ENCODE peak calls at places on chromosomes 4 and X, in ten cellular contexts. One of them, this sample, is unnamed.

GRCh38 chrX:12722314-12722713 is 68.9 kb upstream of the PRPS2 start:
- DNase-seq in NCI-H345: no peak
- DNase-seq in ureter: no peak
- DNase-seq in H9: no peak
- DNase-seq in testis: no peak
- DNase-seq in erythroblast: no peak
- DNase-seq in SW480: no peak
- DNase-seq in stimulated activated naive CD4-positive, alpha-beta T cell: no peak
- DNase-seq in stromal cell of bone marrow: no peak
- DNase-seq in renal cortical epithelial cell: no peak
- DNase-seq in this sample: no peak

GRCh38 chrX:68420559-68420958 is 12.7 kb downstream of the OPHN1 start:
- DNase-seq in SW480: no peak
- DNase-seq in stromal cell of bone marrow: no peak
- DNase-seq in testis: no peak
- DNase-seq in renal cortical epithelial cell: peak
- DNase-seq in NCI-H345: no peak
- DNase-seq in stimulated activated naive CD4-positive, alpha-beta T cell: no peak
- DNase-seq in ureter: no peak
- DNase-seq in H9: no peak
- DNase-seq in erythroblast: no peak
- DNase-seq in this sample: no peak

GRCh38 chrX:45714864-45715263 is 514.2 kb upstream of the DIPK2B start:
- DNase-seq in stromal cell of bone marrow: peak
- DNase-seq in testis: no peak
- DNase-seq in ureter: no peak
- DNase-seq in stimulated activated naive CD4-positive, alpha-beta T cell: no peak
- DNase-seq in SW480: no peak
- DNase-seq in NCI-H345: no peak
- DNase-seq in renal cortical epithelial cell: peak
- DNase-seq in erythroblast: no peak
- DNase-seq in H9: no peak
- DNase-seq in this sample: no peak

GRCh38 chr4:1761130-1761688 is 31.9 kb upstream of the FGFR3 start:
- DNase-seq in stimulated activated naive CD4-positive, alpha-beta T cell: no peak
- DNase-seq in erythroblast: no peak
- DNase-seq in renal cortical epithelial cell: no peak
- DNase-seq in H9: no peak
- DNase-seq in stromal cell of bone marrow: no peak
- DNase-seq in SW480: no peak
- DNase-seq in NCI-H345: no peak
- DNase-seq in ureter: no peak
- DNase-seq in testis: no peak
- DNase-seq in this sample: no peak

GRCh38 chrX:10190367-10190766 is 33.6 kb downstream of the CLCN4 start:
- DNase-seq in renal cortical epithelial cell: peak
- DNase-seq in H9: no peak
- DNase-seq in stimulated activated naive CD4-positive, alpha-beta T cell: no peak
- DNase-seq in erythroblast: peak
- DNase-seq in ureter: no peak
- DNase-seq in NCI-H345: peak
- DNase-seq in testis: peak
- DNase-seq in SW480: peak
- DNase-seq in stromal cell of bone marrow: peak
- DNase-seq in this sample: no peak

GRCh38 chr4:4864940-4865704 is 5.7 kb downstream of the MSX1 start:
- DNase-seq in stimulated activated naive CD4-positive, alpha-beta T cell: no peak
- DNase-seq in testis: no peak
- DNase-seq in stromal cell of bone marrow: no peak
- DNase-seq in NCI-H345: no peak
- DNase-seq in renal cortical epithelial cell: no peak
- DNase-seq in H9: no peak
- DNase-seq in SW480: no peak
- DNase-seq in ureter: no peak
- DNase-seq in erythroblast: no peak
- DNase-seq in this sample: no peak

GRCh38 chr4:158869761-158870160 is 100.9 kb downstream of the FNIP2 start:
- DNase-seq in NCI-H345: no peak
- DNase-seq in renal cortical epithelial cell: no peak
- DNase-seq in SW480: no peak
- DNase-seq in stromal cell of bone marrow: no peak
- DNase-seq in ureter: no peak
- DNase-seq in H9: no peak
- DNase-seq in stimulated activated naive CD4-positive, alpha-beta T cell: no peak
- DNase-seq in testis: no peak
- DNase-seq in erythroblast: no peak
- DNase-seq in this sample: no peak

GRCh38 chr4:113643505-113643904 is 118.0 kb downstream of the CAMK2D start:
- DNase-seq in SW480: no peak
- DNase-seq in NCI-H345: no peak
- DNase-seq in H9: no peak
- DNase-seq in testis: peak
- DNase-seq in erythroblast: no peak
- DNase-seq in renal cortical epithelial cell: no peak
- DNase-seq in stimulated activated naive CD4-positive, alpha-beta T cell: no peak
- DNase-seq in stromal cell of bone marrow: no peak
- DNase-seq in ureter: no peak
- DNase-seq in this sample: no peak

GRCh38 chr4:37490391-37491347 is 195.5 kb downstream of the RELL1 start:
- DNase-seq in stromal cell of bone marrow: no peak
- DNase-seq in testis: no peak
- DNase-seq in H9: no peak
- DNase-seq in stimulated activated naive CD4-positive, alpha-beta T cell: no peak
- DNase-seq in erythroblast: no peak
- DNase-seq in renal cortical epithelial cell: peak
- DNase-seq in NCI-H345: no peak
- DNase-seq in SW480: no peak
- DNase-seq in ureter: no peak
- DNase-seq in this sample: no peak

GRCh38 chr4:111230265-111230664 is 607.4 kb upstream of the PITX2 start:
- DNase-seq in testis: no peak
- DNase-seq in erythroblast: no peak
- DNase-seq in ureter: no peak
- DNase-seq in SW480: no peak
- DNase-seq in renal cortical epithelial cell: no peak
- DNase-seq in stromal cell of bone marrow: no peak
- DNase-seq in H9: no peak
- DNase-seq in NCI-H345: no peak
- DNase-seq in stimulated activated naive CD4-positive, alpha-beta T cell: no peak
- DNase-seq in this sample: no peak

GRCh38 chrX:149383852-149384251 is 121.3 kb downstream of the IDS start:
- DNase-seq in NCI-H345: no peak
- DNase-seq in stromal cell of bone marrow: no peak
- DNase-seq in H9: no peak
- DNase-seq in testis: no peak
- DNase-seq in ureter: no peak
- DNase-seq in renal cortical epithelial cell: no peak
- DNase-seq in stimulated activated naive CD4-positive, alpha-beta T cell: no peak
- DNase-seq in erythroblast: no peak
- DNase-seq in SW480: no peak
- DNase-seq in this sample: no peak

GRCh38 chr4:145496292-145496691 is 14.6 kb downstream of the SMAD1 start:
- DNase-seq in stromal cell of bone marrow: no peak
- DNase-seq in ureter: no peak
- DNase-seq in erythroblast: no peak
- DNase-seq in SW480: no peak
- DNase-seq in H9: no peak
- DNase-seq in stimulated activated naive CD4-positive, alpha-beta T cell: no peak
- DNase-seq in NCI-H345: no peak
- DNase-seq in renal cortical epithelial cell: no peak
- DNase-seq in testis: no peak
- DNase-seq in this sample: no peak

GRCh38 chr4:55297346-55297745 is 48.7 kb upstream of the SRD5A3 start:
- DNase-seq in stimulated activated naive CD4-positive, alpha-beta T cell: no peak
- DNase-seq in ureter: no peak
- DNase-seq in stromal cell of bone marrow: no peak
- DNase-seq in SW480: peak
- DNase-seq in NCI-H345: no peak
- DNase-seq in renal cortical epithelial cell: no peak
- DNase-seq in testis: no peak
- DNase-seq in H9: no peak
- DNase-seq in erythroblast: peak
- DNase-seq in this sample: no peak

GRCh38 chrX:117134983-117135382 is 672.2 kb upstream of the CT83 start:
- DNase-seq in testis: no peak
- DNase-seq in SW480: no peak
- DNase-seq in erythroblast: no peak
- DNase-seq in stimulated activated naive CD4-positive, alpha-beta T cell: no peak
- DNase-seq in renal cortical epithelial cell: no peak
- DNase-seq in NCI-H345: no peak
- DNase-seq in stromal cell of bone marrow: no peak
- DNase-seq in ureter: no peak
- DNase-seq in H9: no peak
- DNase-seq in this sample: no peak

GRCh38 chrX:19544693-19545305 is 29.5 kb upstream of the MAP3K15 start:
- DNase-seq in ureter: no peak
- DNase-seq in NCI-H345: peak
- DNase-seq in stimulated activated naive CD4-positive, alpha-beta T cell: no peak
- DNase-seq in stromal cell of bone marrow: peak
- DNase-seq in erythroblast: peak
- DNase-seq in SW480: peak
- DNase-seq in H9: no peak
- DNase-seq in renal cortical epithelial cell: peak
- DNase-seq in testis: peak
- DNase-seq in this sample: no peak

GRCh38 chrX:22389544-22390243 is 117.0 kb downstream of the CBLL2 start:
- DNase-seq in renal cortical epithelial cell: peak
- DNase-seq in testis: no peak
- DNase-seq in H9: no peak
- DNase-seq in stimulated activated naive CD4-positive, alpha-beta T cell: no peak
- DNase-seq in erythroblast: no peak
- DNase-seq in SW480: no peak
- DNase-seq in NCI-H345: peak
- DNase-seq in stromal cell of bone marrow: peak
- DNase-seq in ureter: no peak
- DNase-seq in this sample: no peak

GRCh38 chr4:54107951-54108740 is 8.2 kb downstream of the GSX2 start:
- DNase-seq in erythroblast: no peak
- DNase-seq in testis: no peak
- DNase-seq in NCI-H345: no peak
- DNase-seq in renal cortical epithelial cell: no peak
- DNase-seq in SW480: no peak
- DNase-seq in stromal cell of bone marrow: no peak
- DNase-seq in H9: peak
- DNase-seq in ureter: no peak
- DNase-seq in stimulated activated naive CD4-positive, alpha-beta T cell: no peak
- DNase-seq in this sample: no peak

GRCh38 chr4:74062954-74063353 is 24.5 kb upstream of the CXCL3 start:
- DNase-seq in SW480: no peak
- DNase-seq in ureter: no peak
- DNase-seq in stromal cell of bone marrow: no peak
- DNase-seq in testis: no peak
- DNase-seq in renal cortical epithelial cell: no peak
- DNase-seq in NCI-H345: no peak
- DNase-seq in erythroblast: peak
- DNase-seq in stimulated activated naive CD4-positive, alpha-beta T cell: no peak
- DNase-seq in H9: no peak
- DNase-seq in this sample: no peak

GRCh38 chrX:50799531-50799961 is 14.4 kb downstream of the SHROOM4 start:
- DNase-seq in testis: no peak
- DNase-seq in stimulated activated naive CD4-positive, alpha-beta T cell: no peak
- DNase-seq in NCI-H345: no peak
- DNase-seq in renal cortical epithelial cell: peak
- DNase-seq in ureter: no peak
- DNase-seq in SW480: no peak
- DNase-seq in erythroblast: no peak
- DNase-seq in stromal cell of bone marrow: no peak
- DNase-seq in H9: no peak
- DNase-seq in this sample: no peak

GRCh38 chr4:159141193-159141592 is 38.3 kb downstream of the RAPGEF2 start:
- DNase-seq in H9: no peak
- DNase-seq in NCI-H345: no peak
- DNase-seq in stimulated activated naive CD4-positive, alpha-beta T cell: no peak
- DNase-seq in renal cortical epithelial cell: peak
- DNase-seq in erythroblast: no peak
- DNase-seq in stromal cell of bone marrow: peak
- DNase-seq in testis: no peak
- DNase-seq in SW480: no peak
- DNase-seq in ureter: no peak
- DNase-seq in this sample: no peak

GRCh38 chr4:158410272-158410671 is 111.4 kb upstream of the RXFP1 start:
- DNase-seq in H9: no peak
- DNase-seq in testis: no peak
- DNase-seq in renal cortical epithelial cell: no peak
- DNase-seq in stromal cell of bone marrow: peak
- DNase-seq in stimulated activated naive CD4-positive, alpha-beta T cell: no peak
- DNase-seq in NCI-H345: no peak
- DNase-seq in SW480: peak
- DNase-seq in erythroblast: peak
- DNase-seq in ureter: no peak
- DNase-seq in this sample: no peak

GRCh38 chrX:17474892-17475291 is 99.9 kb downstream of the NHS start:
- DNase-seq in testis: no peak
- DNase-seq in ureter: no peak
- DNase-seq in SW480: no peak
- DNase-seq in NCI-H345: no peak
- DNase-seq in renal cortical epithelial cell: peak
- DNase-seq in H9: no peak
- DNase-seq in stimulated activated naive CD4-positive, alpha-beta T cell: no peak
- DNase-seq in erythroblast: no peak
- DNase-seq in stromal cell of bone marrow: no peak
- DNase-seq in this sample: no peak

GRCh38 chr4:52545099-52546069 is 113.7 kb downstream of the USP46 start:
- DNase-seq in SW480: peak
- DNase-seq in testis: peak
- DNase-seq in H9: peak
- DNase-seq in erythroblast: peak
- DNase-seq in stromal cell of bone marrow: peak
- DNase-seq in NCI-H345: peak
- DNase-seq in stimulated activated naive CD4-positive, alpha-beta T cell: peak
- DNase-seq in ureter: peak
- DNase-seq in renal cortical epithelial cell: peak
- DNase-seq in this sample: peak

GRCh38 chr4:122899682-122900081 is 22.7 kb downstream of the NUDT6 start:
- DNase-seq in erythroblast: no peak
- DNase-seq in stimulated activated naive CD4-positive, alpha-beta T cell: no peak
- DNase-seq in NCI-H345: no peak
- DNase-seq in stromal cell of bone marrow: no peak
- DNase-seq in testis: no peak
- DNase-seq in renal cortical epithelial cell: no peak
- DNase-seq in ureter: no peak
- DNase-seq in SW480: no peak
- DNase-seq in H9: peak
- DNase-seq in this sample: no peak

GRCh38 chrX:101749436-101749835 is 89.8 kb upstream of the ARMCX2 start:
- DNase-seq in testis: no peak
- DNase-seq in renal cortical epithelial cell: peak
- DNase-seq in NCI-H345: no peak
- DNase-seq in ureter: no peak
- DNase-seq in SW480: no peak
- DNase-seq in erythroblast: peak
- DNase-seq in H9: no peak
- DNase-seq in stromal cell of bone marrow: no peak
- DNase-seq in stimulated activated naive CD4-positive, alpha-beta T cell: no peak
- DNase-seq in this sample: no peak

GRCh38 chr4:87516683-87517082 is 12.5 kb downstream of the SPARCL1 start:
- DNase-seq in renal cortical epithelial cell: no peak
- DNase-seq in stromal cell of bone marrow: no peak
- DNase-seq in ureter: no peak
- DNase-seq in SW480: no peak
- DNase-seq in H9: no peak
- DNase-seq in NCI-H345: no peak
- DNase-seq in erythroblast: no peak
- DNase-seq in stimulated activated naive CD4-positive, alpha-beta T cell: no peak
- DNase-seq in testis: no peak
- DNase-seq in this sample: no peak

GRCh38 chr4:13543648-13544555 is at the start of gene NKX3-2:
- DNase-seq in stromal cell of bone marrow: no peak
- DNase-seq in NCI-H345: peak
- DNase-seq in SW480: peak
- DNase-seq in H9: no peak
- DNase-seq in stimulated activated naive CD4-positive, alpha-beta T cell: no peak
- DNase-seq in ureter: no peak
- DNase-seq in testis: no peak
- DNase-seq in erythroblast: peak
- DNase-seq in renal cortical epithelial cell: no peak
- DNase-seq in this sample: peak

GRCh38 chr4:2741626-2742025 is 14.5 kb downstream of the TNIP2 start:
- DNase-seq in NCI-H345: no peak
- DNase-seq in renal cortical epithelial cell: no peak
- DNase-seq in stimulated activated naive CD4-positive, alpha-beta T cell: no peak
- DNase-seq in ureter: no peak
- DNase-seq in erythroblast: no peak
- DNase-seq in testis: no peak
- DNase-seq in SW480: no peak
- DNase-seq in H9: no peak
- DNase-seq in stromal cell of bone marrow: no peak
- DNase-seq in this sample: no peak

This sample was measured in esophagus muscularis mucosa.